ENCODE peak calls at places on chromosomes 4 and X, in four cellular contexts. L is pancreas, F is neural crest cell, W is fibroblast of lung. D is an unnamed sample.

GRCh38 chr4:1856920-1857699 is 1.2 kb upstream of the LETM1 start:
- DNase-seq in F (no peak), L (peak; percentile 38), W (no peak), D (peak; percentile 64)

GRCh38 chr4:145956288-145956890 is 17.8 kb upstream of the ZNF827 start:
- DNase-seq in F (peak; percentile 49), L (no peak), W (peak; percentile 52), D (peak; percentile 49)

GRCh38 chr4:32117696-32118095 is 1397.5 kb downstream of the PCDH7 start:
- DNase-seq in F (no peak), W (no peak), L (no peak), D (no peak)

GRCh38 chrX:72269671-72270251 is 7.3 kb downstream of the RPS4X start:
- DNase-seq in W (peak; percentile 49), F (no peak), L (no peak), D (no peak)

GRCh38 chrX:120562569-120562926 is 1.8 kb upstream of the CUL4B start:
- DNase-seq in L (no peak), F (no peak), W (no peak), D (no peak)

GRCh38 chr4:60617731-60618130 is 582.4 kb upstream of the ADGRL3 start:
- DNase-seq in F (no peak), L (no peak), W (no peak), D (no peak)

GRCh38 chr4:38237139-38237538 is 276.9 kb downstream of the PTTG2 start:
- DNase-seq in L (no peak), F (no peak), W (peak; percentile 45), D (no peak)

GRCh38 chr4:110970642-110971041 is 347.8 kb upstream of the PITX2 start:
- DNase-seq in L (peak; percentile 15), F (peak; percentile 29), W (peak; percentile 56), D (peak; percentile 65)

GRCh38 chr4:110059556-110060191 is 138.7 kb downstream of the ELOVL6 start:
- DNase-seq in W (peak; percentile 52), L (no peak), F (no peak), D (no peak)

GRCh38 chr4:76665139-76665538 is 230.1 kb downstream of the SHROOM3 start:
- DNase-seq in F (no peak), L (peak; percentile 86), W (no peak), D (no peak)

GRCh38 chr4:38068107-38068506 is 107.9 kb downstream of the PTTG2 start:
- DNase-seq in L (no peak), F (no peak), W (no peak), D (no peak)

GRCh38 chrX:150478496-150479492 is 89.6 kb upstream of the MTM1 start:
- DNase-seq in W (no peak), L (no peak), F (no peak), D (no peak)

GRCh38 chr4:141713771-141714445 is 77.5 kb downstream of the IL15 start:
- DNase-seq in F (no peak), W (peak; percentile 31), L (no peak), D (no peak)

GRCh38 chr4:179867300-179867878 is 2375.8 kb upstream of the TENM3 start:
- DNase-seq in F (peak; percentile 68), L (peak; percentile 38), W (peak; percentile 70), D (peak; percentile 78)

GRCh38 chr4:10783351-10783750 is 98.8 kb upstream of the CLNK start:
- DNase-seq in L (no peak), F (no peak), W (peak; percentile 74), D (no peak)

GRCh38 chr4:112348488-112349158 is 51.5 kb downstream of the ALPK1 start:
- DNase-seq in L (no peak), F (peak; percentile 48), W (peak; percentile 89), D (peak; percentile 49)

GRCh38 chr4:8762951-8763735 is 108.5 kb downstream of the HMX1 start:
- DNase-seq in W (no peak), L (no peak), F (no peak), D (no peak)

GRCh38 chrX:17425551-17425950 is 50.6 kb downstream of the NHS start:
- DNase-seq in F (no peak), L (no peak), W (no peak), D (no peak)

GRCh38 chr4:123452585-123452984 is 56.0 kb downstream of the SPRY1 start:
- DNase-seq in W (peak; percentile 84), F (no peak), L (peak; percentile 58), D (no peak)

GRCh38 chr4:73676881-73677323 is 56.7 kb upstream of the RASSF6 start:
- DNase-seq in F (no peak), L (no peak), W (peak; percentile 81), D (no peak)

GRCh38 chr4:126938023-126938422 is 694.7 kb upstream of the INTU start:
- DNase-seq in W (peak; percentile 30), L (no peak), F (no peak), D (no peak)

GRCh38 chr4:163473130-163473529 is 424 bp downstream of the TKTL2 start:
- DNase-seq in F (no peak), W (no peak), L (no peak), D (no peak)

GRCh38 chr4:170988446-170988845 is 824.8 kb upstream of the GALNTL6 start:
- DNase-seq in L (no peak), W (no peak), F (no peak), D (no peak)

GRCh38 chrX:13411496-13412207 is 91.8 kb upstream of the ATXN3L start:
- DNase-seq in F (no peak), L (no peak), W (no peak), D (no peak)

GRCh38 chr4:120691106-120691505 is 231.4 kb downstream of the PRDM5 start:
- DNase-seq in W (no peak), L (no peak), F (no peak), D (no peak)

GRCh38 chrX:44536198-44536597 is 6.5 kb downstream of the FUNDC1 start:
- DNase-seq in F (no peak), L (no peak), W (no peak), D (no peak)

GRCh38 chr4:26566027-26566578 is 17.8 kb upstream of the TBC1D19 start:
- DNase-seq in L (no peak), F (no peak), W (no peak), D (no peak)

GRCh38 chrX:2595258-2595657 is 94.5 kb upstream of the DHRSX start:
- DNase-seq in W (peak; percentile 43), F (no peak), L (no peak), D (no peak)

GRCh38 chrX:69062493-69062892 is 102.8 kb downstream of the PJA1 start:
- DNase-seq in F (no peak), L (no peak), W (no peak), D (no peak)

GRCh38 chr4:71406459-71406963 is 67.7 kb downstream of the SLC4A4 start:
- DNase-seq in F (no peak), L (no peak), W (peak; percentile 33), D (no peak)

GRCh38 chr4:80798082-80798481 is 232.4 kb upstream of the BMP3 start:
- DNase-seq in L (no peak), W (no peak), F (no peak), D (no peak)

GRCh38 chrX:118177708-118178107 is 61.1 kb upstream of the KLHL13 start:
- DNase-seq in L (no peak), W (no peak), F (no peak), D (no peak)

GRCh38 chr4:79609853-79610252 is 201.8 kb upstream of the GK2 start:
- DNase-seq in W (no peak), F (no peak), L (no peak), D (no peak)

GRCh38 chr4:172869621-172870268 is 298.9 kb upstream of the GALNT7 start:
- DNase-seq in L (no peak), W (no peak), F (no peak), D (no peak)

GRCh38 chr4:145511913-145512522 is 30.4 kb downstream of the SMAD1 start:
- DNase-seq in W (peak; percentile 52), F (no peak), L (no peak), D (no peak)

GRCh38 chrX:149799095-149799721 is 17.5 kb downstream of the MAGEA9 start:
- DNase-seq in L (no peak), F (no peak), W (no peak), D (no peak)

GRCh38 chr4:99062120-99062519 is 26.5 kb downstream of the ADH5 start:
- DNase-seq in L (no peak), F (no peak), W (no peak), D (no peak)

GRCh38 chrX:70826715-70827114 is 81.8 kb downstream of the TEX11 start:
- DNase-seq in L (no peak), F (no peak), W (no peak), D (no peak)

GRCh38 chr4:53709693-53710092 is 118.4 kb upstream of the LNX1 start:
- DNase-seq in L (no peak), F (no peak), W (peak; percentile 32), D (no peak)
- TF ChIP-seq CTCF in L (no peak), F (no peak), W (peak; percentile 26), D (no peak)

GRCh38 chrX:53077207-53078197 is 4.7 kb upstream of the TSPYL2 start:
- DNase-seq in L (no peak), W (no peak), F (no peak), D (no peak)
- TF ChIP-seq CTCF in L (no peak), W (no peak), F (no peak), D (no peak)

DNA sequence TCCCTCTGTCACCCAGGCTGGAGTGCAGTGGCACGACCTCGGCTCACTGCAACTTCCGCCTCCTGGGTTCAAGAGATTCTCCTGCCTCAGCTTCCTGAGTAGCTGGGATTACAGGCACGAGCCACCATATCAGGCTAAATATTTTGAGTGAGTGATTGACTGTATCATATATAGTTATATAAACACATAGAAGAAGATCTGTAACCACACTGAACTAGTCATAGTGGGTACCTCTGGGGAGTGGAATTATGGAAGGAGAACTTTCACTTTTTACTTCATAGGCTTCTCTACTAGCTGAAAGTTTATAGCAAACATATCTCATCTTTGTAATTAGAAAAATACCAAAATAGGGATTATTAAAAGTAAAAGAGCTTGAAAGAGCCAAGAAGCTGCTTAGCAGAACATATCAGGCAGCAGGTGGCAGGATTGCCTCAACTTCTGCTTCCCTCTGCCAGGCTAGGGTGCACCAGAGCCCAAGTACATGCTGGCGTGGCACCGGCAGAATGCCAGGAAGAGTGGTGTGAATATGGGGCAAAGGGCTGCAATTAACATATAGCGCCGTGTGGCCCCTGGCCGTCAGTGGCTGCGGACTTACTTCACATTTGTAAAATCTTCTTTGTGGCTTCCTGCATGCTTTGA is 39.5 kb upstream of the CD40LG start:
- DNase-seq in W (peak; percentile 11), F (no peak), L (peak; percentile 14), D (peak; percentile 5)
- TF ChIP-seq CTCF in W (peak; percentile 15), F (peak; percentile 25), L (no peak), D (peak; percentile 13)

DNA sequence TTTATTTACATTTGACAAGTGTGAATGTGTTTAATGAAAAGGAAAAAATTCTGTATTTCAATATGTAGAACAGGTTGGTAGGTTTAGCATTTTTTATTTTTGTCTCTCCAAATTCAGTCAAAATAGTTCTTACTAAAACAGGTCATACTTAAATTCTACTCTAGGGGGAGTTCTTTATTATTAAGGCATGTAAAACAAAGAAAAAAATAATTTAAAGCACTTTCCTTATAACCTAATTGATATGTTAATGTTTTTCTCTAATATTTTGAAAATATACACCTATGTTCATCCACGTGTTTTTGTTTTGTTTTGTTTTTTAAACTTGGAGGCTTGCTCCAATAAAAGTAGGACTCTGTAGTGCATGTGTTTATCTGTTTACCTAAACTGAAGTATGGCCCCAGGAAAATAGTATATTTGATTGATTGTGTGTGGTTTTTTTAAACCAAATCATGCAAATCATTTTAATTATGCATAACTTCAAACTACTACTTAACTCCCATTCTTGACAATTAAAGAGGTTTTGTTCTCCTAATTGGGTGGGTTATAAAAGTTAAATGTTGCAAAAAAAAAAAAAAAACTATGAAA is 562.7 kb downstream of the RPA4 start:
- DNase-seq in L (no peak), W (peak; percentile 12), F (no peak), D (no peak)
- TF ChIP-seq CTCF in L (no peak), W (no peak), F (peak; percentile 63), D (peak; percentile 43)

GRCh38 chr4:85818700-85819099 is 343.8 kb downstream of the ARHGAP24 start:
- DNase-seq in F (no peak), L (no peak), W (no peak), D (no peak)
- TF ChIP-seq CTCF in F (no peak), L (no peak), W (no peak), D (no peak)